ENCODE peak calls at places on chromosomes 2 and 18, in four cellular contexts. V is right lobe of liver, K is neural progenitor cell, T is sigmoid colon. A is an unnamed sample.

GRCh38 chr2:127631184-127631996 is 14.6 kb upstream of the GPR17 start:
- DNase-seq in T (peak; percentile 90), K (no peak), V (no peak), A (peak; percentile 79)

GRCh38 chr2:46943881-46944798 is 28.5 kb upstream of the MCFD2 start:
- DNase-seq in T (no peak), K (no peak), V (no peak), A (no peak)

GRCh38 chr2:86703704-86704370 is 16.3 kb upstream of the RMND5A start:
- DNase-seq in V (no peak), T (no peak), K (no peak), A (no peak)

GRCh38 chr18:54388203-54389142 is 30.8 kb downstream of the C18orf54 start:
- DNase-seq in T (no peak), K (peak; percentile 15), V (no peak), A (peak; percentile 53)

GRCh38 chr2:151819920-151820319 is 8.3 kb downstream of the ARL5A start:
- DNase-seq in V (no peak), K (no peak), T (no peak), A (no peak)

GRCh38 chr2:121377676-121378075 is 92.7 kb upstream of the TFCP2L1 start:
- DNase-seq in K (no peak), T (no peak), V (no peak), A (no peak)

GRCh38 chr2:196592331-196592911 is 47.1 kb upstream of the CCDC150 start:
- DNase-seq in K (no peak), T (no peak), V (peak; percentile 56), A (peak; percentile 80)

GRCh38 chr2:192072261-192072660 is 122.5 kb downstream of the TMEFF2 start:
- DNase-seq in T (no peak), V (no peak), K (no peak), A (no peak)

GRCh38 chr18:67783215-67783946 is 266.9 kb upstream of the DSEL start:
- DNase-seq in V (no peak), K (no peak), T (no peak), A (no peak)

GRCh38 chr2:108325756-108326155 is 37.1 kb downstream of the SULT1C2 start:
- DNase-seq in K (no peak), V (no peak), T (no peak), A (peak; percentile 17)

GRCh38 chr2:218366621-218367414 is 10.2 kb downstream of the CATIP start:
- DNase-seq in K (no peak), T (no peak), V (peak; percentile 52), A (peak; percentile 35)

GRCh38 chr2:43495727-43496126 is 100.1 kb downstream of the THADA start:
- DNase-seq in T (no peak), K (no peak), V (no peak), A (no peak)

GRCh38 chr2:241659150-241659739 is 21.8 kb downstream of the ATG4B start:
- DNase-seq in V (peak; percentile 68), T (peak; percentile 81), K (peak; percentile 61), A (peak; percentile 92)

GRCh38 chr2:36172828-36173227 is 182.8 kb upstream of the CRIM1 start:
- DNase-seq in K (no peak), T (no peak), V (no peak), A (no peak)

GRCh38 chr2:173347305-173348168 is 7.1 kb upstream of the CDCA7 start:
- DNase-seq in K (peak; percentile 41), T (no peak), V (no peak), A (no peak)
- H3K27ac ChIP-seq in K (peak overlapping the region; percentile 33), T (no peak overlapping the region), V (no peak overlapping the region), A (no peak overlapping the region)

GRCh38 chr2:172340394-172340793 is 87.0 kb upstream of the ITGA6 start:
- DNase-seq in K (no peak), T (no peak), V (no peak), A (no peak)
- H3K27ac ChIP-seq in K (no peak overlapping the region), T (no peak overlapping the region), V (peak overlapping the region; percentile 60), A (no peak overlapping the region)

GRCh38 chr2:29317801-29318485 is 202.7 kb downstream of the CLIP4 start:
- DNase-seq in V (no peak), T (no peak), K (no peak), A (no peak)

GRCh38 chr2:29310665-29311348 is 195.6 kb downstream of the CLIP4 start:
- DNase-seq in K (no peak), T (no peak), V (no peak), A (no peak)

GRCh38 chr2:29311458-29311857 is 196.2 kb downstream of the CLIP4 start:
- DNase-seq in V (no peak), K (no peak), T (no peak), A (no peak)

GRCh38 chr2:29317077-29317517 is 201.9 kb downstream of the CLIP4 start:
- DNase-seq in K (no peak), V (no peak), T (no peak), A (no peak)

DNA sequence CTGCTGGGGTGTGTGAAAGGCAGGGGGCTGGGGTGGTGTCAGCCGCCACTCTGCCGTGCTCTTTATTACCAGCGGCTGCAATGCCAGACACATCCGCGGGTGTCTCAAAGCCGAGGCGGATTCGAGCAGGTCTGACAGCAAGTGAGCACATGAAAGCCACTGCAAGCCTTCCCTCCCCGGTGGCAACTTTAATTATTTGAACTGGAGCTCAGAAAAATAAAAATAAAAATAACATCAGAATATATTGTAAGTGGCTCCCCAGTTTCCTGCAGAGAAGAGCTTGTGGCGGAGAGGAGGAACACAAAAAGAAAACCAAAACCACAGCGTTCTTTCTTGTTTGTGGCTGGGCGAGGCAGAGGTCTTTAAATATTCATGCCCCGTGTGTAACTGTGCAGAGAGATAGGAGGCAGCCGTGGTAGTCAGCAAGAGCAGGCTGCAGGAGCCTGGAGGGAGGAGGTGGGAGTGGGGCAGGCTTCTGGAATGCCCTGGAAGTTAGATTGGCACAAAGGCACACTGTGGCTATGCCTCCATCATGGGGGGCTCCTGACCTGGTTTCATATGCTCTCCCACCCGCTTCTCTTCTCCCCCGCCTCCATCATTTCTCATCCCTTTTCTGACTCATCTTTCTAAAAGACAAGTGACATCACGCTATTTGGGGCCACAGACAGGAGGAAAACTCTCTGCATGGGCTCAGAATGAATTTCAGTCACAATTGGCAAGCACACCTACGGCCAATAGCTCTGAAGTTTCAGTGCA is 199.8 kb downstream of the CLIP4 start:
- DNase-seq in T (no peak), V (no peak), K (peak; percentile 55), A (no peak)
- H3K27ac ChIP-seq in T (no peak overlapping the region), V (no peak overlapping the region), K (no peak overlapping the region), A (no peak overlapping the region)

GRCh38 chr18:34978533-34978893 is 62.7 kb upstream of the MAPRE2 start:
- DNase-seq in K (no peak), T (no peak), V (no peak), A (no peak)

GRCh38 chr18:34976899-34977786 is 64.1 kb upstream of the MAPRE2 start:
- DNase-seq in T (peak; percentile 86), K (peak; percentile 78), V (peak; percentile 90), A (peak; percentile 71)

GRCh38 chr18:34976534-34976898 is 64.7 kb upstream of the MAPRE2 start:
- DNase-seq in T (no peak), V (no peak), K (no peak), A (no peak)

GRCh38 chr18:34977787-34978532 is 63.3 kb upstream of the MAPRE2 start:
- DNase-seq in K (peak; percentile 62), V (peak; percentile 72), T (peak; percentile 70), A (peak; percentile 66)

DNA sequence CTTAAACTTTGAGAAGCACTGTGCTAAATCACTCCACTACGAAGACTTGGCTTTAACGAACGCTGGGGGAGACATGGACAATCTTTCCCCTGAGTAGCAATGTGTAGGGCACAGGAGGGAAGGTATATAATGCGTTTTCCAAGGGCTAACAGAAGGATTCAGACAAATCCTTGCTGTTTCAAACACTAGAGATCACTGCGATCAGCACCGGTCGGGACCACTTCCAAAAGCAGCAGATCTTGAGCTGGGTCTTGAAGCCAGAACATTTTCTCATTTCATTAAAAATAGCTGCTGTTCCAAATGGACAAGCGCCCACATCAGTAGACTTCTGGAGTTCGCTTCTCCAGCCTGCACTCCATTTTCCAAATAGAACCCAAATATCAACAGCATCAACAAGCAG is 65.1 kb upstream of the MAPRE2 start:
- DNase-seq in V (no peak), K (peak; percentile 14), T (peak; percentile 66), A (no peak)
- H3K27ac ChIP-seq in V (no peak overlapping the region), K (no peak overlapping the region), T (peak overlapping the region; percentile 79), A (no peak overlapping the region)

GRCh38 chr2:235670974-235671787 is 177.3 kb downstream of the AGAP1 start:
- DNase-seq in V (no peak), T (peak; percentile 68), K (peak; percentile 14), A (peak; percentile 73)
- H3K27ac ChIP-seq in V (no peak overlapping the region), T (peak overlapping the region; percentile 83), K (no peak overlapping the region), A (no peak overlapping the region)

DNA sequence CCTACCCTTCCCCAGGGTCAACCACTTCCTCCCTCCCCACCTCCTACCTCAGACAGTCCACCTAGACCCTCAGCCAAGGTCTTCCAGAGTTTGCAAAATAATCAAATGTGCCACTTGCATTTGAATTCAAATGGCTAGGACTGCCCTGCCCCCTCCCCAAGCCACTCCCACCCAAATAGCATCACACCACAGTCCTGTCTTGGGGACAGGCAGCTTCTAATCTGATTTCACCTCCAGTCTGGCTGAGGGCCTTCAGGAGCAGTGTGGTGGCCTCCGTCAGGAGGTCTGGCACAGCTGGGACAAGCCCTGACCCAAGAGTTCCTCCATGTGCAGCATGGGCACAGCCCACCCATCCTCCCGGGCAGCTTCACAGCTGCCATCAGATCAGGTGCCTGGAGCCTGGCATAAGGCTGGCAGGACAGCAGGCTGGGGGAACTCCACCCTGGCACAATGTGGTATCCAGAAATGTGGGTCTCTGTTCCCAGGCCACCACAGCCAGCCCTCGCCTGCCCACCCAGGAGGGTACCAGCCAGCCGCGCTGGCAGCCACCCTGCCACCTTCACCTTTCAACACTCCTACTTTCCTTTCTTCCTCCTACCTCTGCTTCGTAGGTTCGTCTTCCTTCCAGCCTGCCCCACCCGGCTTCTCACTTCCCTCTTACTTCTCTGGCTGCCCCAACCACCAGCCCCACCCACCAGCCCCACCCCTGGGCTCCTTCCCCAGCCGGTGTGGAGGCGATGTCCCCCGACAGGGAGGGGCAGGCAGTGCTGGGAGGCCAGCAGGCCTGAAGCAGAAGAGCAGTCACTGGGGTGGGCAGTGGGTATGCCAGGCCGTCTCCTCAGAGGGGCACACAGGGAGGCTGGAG is at the start of gene CAPG:
- DNase-seq in V (peak; percentile 62), K (no peak), T (no peak), A (peak; percentile 37)
- H3K27ac ChIP-seq in V (peak within 1 kb of the TSS; percentile 16), K (no peak within 1 kb of the TSS), T (peak within 1 kb of the TSS; percentile 6), A (no peak within 1 kb of the TSS)

GRCh38 chr2:67974564-67975430 is 88.0 kb downstream of the C1D start:
- DNase-seq in K (no peak), T (no peak), V (no peak), A (no peak)
- H3K27ac ChIP-seq in K (no peak overlapping the region), T (no peak overlapping the region), V (no peak overlapping the region), A (no peak overlapping the region)

GRCh38 chr2:79011485-79011884 is 14.0 kb upstream of the REG3G start:
- DNase-seq in V (no peak), K (no peak), T (no peak), A (no peak)

GRCh38 chr2:79013629-79014028 is 11.9 kb upstream of the REG3G start:
- DNase-seq in K (no peak), V (no peak), T (no peak), A (no peak)

GRCh38 chr2:79005211-79005610 is 20.3 kb upstream of the REG3G start:
- DNase-seq in K (no peak), T (no peak), V (no peak), A (no peak)

DNA sequence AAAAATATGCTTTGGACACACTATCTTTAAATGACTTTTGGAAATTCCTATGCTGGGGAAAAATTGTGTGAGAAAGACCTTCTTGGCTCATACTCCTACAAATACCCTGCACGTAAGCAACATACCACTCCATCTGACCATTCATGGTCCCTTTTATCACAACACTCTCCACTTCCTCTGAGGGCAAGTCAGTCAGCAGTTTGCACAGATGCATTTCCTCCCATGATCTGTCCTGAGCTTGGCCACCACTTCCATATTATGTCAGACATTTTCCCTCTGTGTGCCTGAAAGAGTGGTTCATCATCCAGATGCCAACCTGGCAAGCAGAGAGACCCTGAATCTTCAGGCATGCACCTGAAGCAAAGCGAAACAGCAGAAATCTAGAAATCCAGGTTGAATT is 16.1 kb upstream of the REG3G start:
- DNase-seq in T (no peak), K (no peak), V (no peak), A (no peak)
- H3K27ac ChIP-seq in T (no peak overlapping the region), K (no peak overlapping the region), V (no peak overlapping the region), A (no peak overlapping the region)